ENCODE peak calls at places on chromosomes 13 and 19, in nine cellular contexts. I is fibroblast of gingiva; V is fibroblast of the conjunctiva; Q is HT1080; B is anterior cingulate cortex; Z is activated gamma-delta T cell treated with Interleukin-2 at 50 U/mL for 16 hours; Y is activated CD4-positive, alpha-beta memory T cell treated with anti-CD3 and anti-CD28 coated beads for 36 hours; U is upper lobe of left lung; H is AG08395. W is an unnamed sample.

GRCh38 chr19:44774614-44775013 is 3.1 kb upstream of the CBLC start:
- DNase-seq in I (no peak), V (no peak), Q (no peak), B (no peak), Z (no peak), Y (no peak), U (no peak), H (no peak), W (no peak)

GRCh38 chr19:49790866-49791265 is 22.2 kb downstream of the FUZ start:
- DNase-seq in I (peak), V (no peak), Q (no peak), B (no peak), Z (no peak), Y (no peak), U (no peak), H (peak), W (no peak)

GRCh38 chr13:40063278-40063698 is 407.8 kb downstream of the COG6 start:
- DNase-seq in I (no peak), V (no peak), Q (no peak), B (no peak), Z (no peak), Y (no peak), U (no peak), H (peak), W (no peak)

GRCh38 chr19:10424011-10424637 is 3.8 kb downstream of the PDE4A start:
- DNase-seq in I (peak), V (no peak), Q (peak), B (peak), Z (peak), Y (peak), U (peak), H (peak), W (peak)

GRCh38 chr13:42985312-42986175 is 6.5 kb downstream of the EPSTI1 start:
- DNase-seq in I (peak), V (no peak), Q (no peak), B (no peak), Z (no peak), Y (peak), U (no peak), H (no peak), W (peak)

GRCh38 chr19:46670874-46671273 is 9.9 kb upstream of the DACT3 start:
- DNase-seq in I (no peak), V (no peak), Q (peak), B (no peak), Z (no peak), Y (no peak), U (no peak), H (peak), W (no peak)

GRCh38 chr13:104098421-104098820 is 1032.2 kb upstream of the SLC10A2 start:
- DNase-seq in I (no peak), V (no peak), Q (no peak), B (no peak), Z (no peak), Y (no peak), U (no peak), H (no peak), W (no peak)

GRCh38 chr13:99086869-99087129 is 108.9 kb upstream of the DOCK9 start:
- DNase-seq in I (no peak), V (no peak), Q (peak), B (no peak), Z (peak), Y (peak), U (no peak), H (no peak), W (no peak)